ENCODE peak calls at places on chromosomes 16 and 17, in ten cellular contexts. Q, S, F, O, T, R, K, P, C and E are unnamed samples.

GRCh38 chr17:51103451-51103850 is 17.2 kb downstream of the SPAG9 start:
- DNase-seq in Q (no peak), S (no peak), F (no peak), O (no peak), T (no peak), R (no peak), K (no peak), P (no peak), C (no peak), E (no peak)

GRCh38 chr16:8958344-8958808 is 5.3 kb downstream of the USP7 start:
- DNase-seq in Q (peak), S (no peak), F (no peak), O (peak), T (peak), R (no peak), K (peak), P (no peak), C (no peak), E (peak)

GRCh38 chr16:89770367-89770766 is 46.1 kb downstream of the FANCA start:
- DNase-seq in Q (no peak), S (no peak), F (no peak), O (no peak), T (no peak), R (no peak), K (no peak), P (no peak), C (no peak), E (no peak)

GRCh38 chr17:44908761-44909326 is 6.5 kb downstream of the GFAP start:
- DNase-seq in Q (no peak), S (no peak), F (no peak), O (no peak), T (no peak), R (no peak), K (no peak), P (no peak), C (no peak), E (no peak)

GRCh38 chr16:2910441-2910840 is 1.3 kb upstream of the FLYWCH1 start:
- DNase-seq in Q (no peak), S (no peak), F (no peak), O (no peak), T (no peak), R (no peak), K (peak), P (peak), C (no peak), E (no peak)

GRCh38 chr17:20896153-20896649 is 146.6 kb downstream of the USP22 start:
- DNase-seq in Q (no peak), S (peak), F (no peak), O (no peak), T (no peak), R (no peak), K (peak), P (no peak), C (no peak), E (no peak)

GRCh38 chr17:40801157-40801556 is 1.4 kb upstream of the KRT28 start:
- DNase-seq in Q (no peak), S (no peak), F (no peak), O (no peak), T (no peak), R (no peak), K (no peak), P (no peak), C (no peak), E (no peak)

GRCh38 chr16:70252355-70252988 is 732 bp upstream of the EXOSC6 start:
- DNase-seq in Q (peak), S (no peak), F (no peak), O (peak), T (no peak), R (no peak), K (peak), P (no peak), C (no peak), E (peak)

GRCh38 chr16:81431554-81432353 is 12.9 kb upstream of the CMIP start:
- DNase-seq in Q (peak), S (no peak), F (no peak), O (no peak), T (peak), R (no peak), K (peak), P (peak), C (no peak), E (peak)

GRCh38 chr17:10589553-10590145 is 40.2 kb upstream of the MYH2 start:
- DNase-seq in Q (no peak), S (no peak), F (no peak), O (no peak), T (no peak), R (no peak), K (no peak), P (no peak), C (no peak), E (no peak)

GRCh38 chr16:68466174-68466573 is 17.9 kb upstream of the SMPD3 start:
- DNase-seq in Q (no peak), S (no peak), F (no peak), O (no peak), T (no peak), R (no peak), K (no peak), P (no peak), C (no peak), E (no peak)
- H3K4me3 ChIP-seq in Q (no peak), S (no peak), F (no peak), O (no peak), T (no peak), R (no peak), K (no peak), P (no peak), C (no peak), E (no peak)

GRCh38 chr16:87800497-87800896 is 34.7 kb upstream of the KLHDC4 start:
- DNase-seq in Q (no peak), S (no peak), F (no peak), O (no peak), T (no peak), R (no peak), K (no peak), P (no peak), C (no peak), E (no peak)

GRCh38 chr16:87803385-87803784 is 37.6 kb upstream of the KLHDC4 start:
- DNase-seq in Q (no peak), S (no peak), F (no peak), O (no peak), T (no peak), R (no peak), K (no peak), P (no peak), C (no peak), E (no peak)

GRCh38 chr16:87806246-87806607 is 40.4 kb upstream of the KLHDC4 start:
- DNase-seq in Q (no peak), S (no peak), F (peak), O (peak), T (no peak), R (no peak), K (peak), P (no peak), C (no peak), E (no peak)

GRCh38 chr16:87801679-87802300 is 36.0 kb upstream of the KLHDC4 start:
- DNase-seq in Q (no peak), S (no peak), F (no peak), O (no peak), T (no peak), R (no peak), K (no peak), P (no peak), C (no peak), E (no peak)

GRCh38 chr16:87802670-87803069 is 36.9 kb upstream of the KLHDC4 start:
- DNase-seq in Q (no peak), S (no peak), F (no peak), O (no peak), T (no peak), R (no peak), K (no peak), P (no peak), C (no peak), E (no peak)
- H3K4me3 ChIP-seq in Q (no peak), S (no peak), F (no peak), O (no peak), T (no peak), R (no peak), K (no peak), P (no peak), C (no peak), E (no peak)

GRCh38 chr17:57871863-57872262 is 22.0 kb upstream of the MRPS23 start:
- DNase-seq in Q (no peak), S (no peak), F (no peak), O (no peak), T (no peak), R (no peak), K (no peak), P (no peak), C (no peak), E (no peak)
- H3K4me3 ChIP-seq in Q (no peak), S (no peak), F (no peak), O (no peak), T (no peak), R (no peak), K (no peak), P (no peak), C (no peak), E (no peak)

GRCh38 chr17:5257124-5257523 is 22.5 kb upstream of the SCIMP start:
- DNase-seq in Q (no peak), S (no peak), F (no peak), O (no peak), T (no peak), R (no peak), K (no peak), P (no peak), C (no peak), E (no peak)

GRCh38 chr17:5254903-5255521 is 20.4 kb upstream of the SCIMP start:
- DNase-seq in Q (no peak), S (no peak), F (no peak), O (no peak), T (no peak), R (no peak), K (no peak), P (no peak), C (no peak), E (no peak)

GRCh38 chr17:5248821-5249479 is 14.3 kb upstream of the SCIMP start:
- DNase-seq in Q (no peak), S (no peak), F (no peak), O (no peak), T (no peak), R (no peak), K (no peak), P (no peak), C (no peak), E (no peak)

GRCh38 chr17:5249615-5250014 is 15.0 kb upstream of the SCIMP start:
- DNase-seq in Q (peak), S (peak), F (peak), O (peak), T (peak), R (peak), K (peak), P (peak), C (peak), E (peak)

GRCh38 chr17:5254414-5254813 is 19.8 kb upstream of the SCIMP start:
- DNase-seq in Q (no peak), S (no peak), F (no peak), O (no peak), T (no peak), R (no peak), K (no peak), P (no peak), C (no peak), E (no peak)
- H3K4me3 ChIP-seq in Q (no peak), S (no peak), F (no peak), O (no peak), T (no peak), R (no peak), K (no peak), P (no peak), C (no peak), E (no peak)

GRCh38 chr16:84596801-84597517 is 20.9 kb downstream of the COTL1 start:
- DNase-seq in Q (no peak), S (no peak), F (no peak), O (no peak), T (no peak), R (no peak), K (no peak), P (no peak), C (no peak), E (no peak)
- H3K4me3 ChIP-seq in Q (no peak), S (no peak), F (no peak), O (peak), T (no peak), R (no peak), K (no peak), P (no peak), C (no peak), E (no peak)

GRCh38 chr17:3003401-3004149 is 59.8 kb downstream of the OR1D5 start:
- DNase-seq in Q (no peak), S (peak), F (no peak), O (peak), T (no peak), R (no peak), K (no peak), P (no peak), C (no peak), E (no peak)
- H3K4me3 ChIP-seq in Q (no peak), S (peak), F (no peak), O (peak), T (no peak), R (peak), K (no peak), P (no peak), C (no peak), E (no peak)

GRCh38 chr16:46898006-46898405 is 13.8 kb downstream of the GPT2 start:
- DNase-seq in Q (no peak), S (no peak), F (no peak), O (no peak), T (no peak), R (no peak), K (no peak), P (no peak), C (no peak), E (no peak)
- H3K4me3 ChIP-seq in Q (no peak), S (no peak), F (no peak), O (no peak), T (no peak), R (no peak), K (no peak), P (no peak), C (no peak), E (no peak)

GRCh38 chr16:86322840-86323239 is 187.5 kb upstream of the FOXF1 start:
- DNase-seq in Q (no peak), S (no peak), F (no peak), O (no peak), T (no peak), R (no peak), K (no peak), P (no peak), C (no peak), E (no peak)
- H3K4me3 ChIP-seq in Q (no peak), S (no peak), F (no peak), O (no peak), T (no peak), R (no peak), K (no peak), P (no peak), C (no peak), E (no peak)

DNA sequence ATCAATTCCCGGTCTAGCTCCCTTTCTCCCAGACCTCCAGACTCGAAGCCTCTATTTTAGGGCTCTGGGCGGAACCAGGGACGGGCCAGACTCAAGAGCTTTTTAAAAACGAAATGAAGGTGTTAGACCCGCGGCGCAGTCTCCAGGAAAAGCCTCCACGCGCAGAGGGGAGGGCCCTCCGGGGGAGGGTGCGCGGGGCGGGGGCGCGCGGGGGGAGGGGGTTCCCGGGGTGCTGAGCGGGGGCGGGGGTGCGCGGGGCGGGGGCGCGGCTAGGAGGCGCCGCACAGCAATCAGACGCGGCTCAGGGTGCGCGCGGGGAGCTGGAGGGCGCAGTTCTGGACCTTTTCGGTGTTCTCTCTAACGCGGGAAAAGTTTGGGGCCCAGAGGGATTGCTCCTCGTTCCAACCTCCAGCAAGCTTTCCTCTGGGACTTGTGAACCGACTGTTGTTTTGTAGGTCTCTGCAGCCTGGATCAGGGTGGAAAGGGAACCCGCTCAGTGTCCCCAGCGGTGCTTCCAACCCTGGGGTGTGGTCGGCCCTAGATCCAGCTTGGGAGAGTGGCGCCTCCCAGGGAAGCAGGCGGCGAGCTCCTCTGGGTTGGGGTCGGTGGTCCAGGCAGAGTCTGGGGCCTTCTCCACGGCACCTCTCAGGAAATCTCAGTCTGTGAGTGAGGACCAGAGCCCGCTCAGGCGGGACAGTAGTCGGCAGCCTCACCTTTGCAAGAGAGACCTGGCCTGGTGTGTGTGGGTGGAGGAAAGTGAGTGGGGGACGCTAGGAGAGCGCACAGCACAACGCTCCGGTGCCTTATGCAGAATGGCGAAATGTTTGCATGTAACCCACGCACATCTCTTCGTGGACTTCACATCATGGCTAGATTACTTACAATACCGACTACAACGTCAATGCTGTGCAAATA is 2.0 kb downstream of the AHSP start:
- DNase-seq in Q (peak), S (no peak), F (no peak), O (no peak), T (no peak), R (no peak), K (no peak), P (no peak), C (no peak), E (peak)
- H3K4me3 ChIP-seq in Q (peak), S (peak), F (no peak), O (no peak), T (no peak), R (no peak), K (peak), P (peak), C (peak), E (peak)